ENCODE peak calls at places on chromosomes 12 and 14, in nine cellular contexts. V is progenitor cell of endocrine pancreas; E is HFFc6; B is CD8-positive, alpha-beta T cell; Z is bronchial epithelial cell; L is SK-N-SH; J is Caco-2; S is GM13977; Q is Peyer's patch. G is an unnamed sample.

GRCh38 chr12:124599074-124599999 is 31.9 kb upstream of the NCOR2 start:
- DNase-seq in V (no peak), E (peak), B (no peak), Z (peak), L (no peak), J (no peak), S (no peak), Q (no peak), G (no peak)

GRCh38 chr14:104196461-104197180 is 58.2 kb downstream of the KIF26A start:
- DNase-seq in V (no peak), E (no peak), B (no peak), Z (no peak), L (no peak), J (no peak), S (no peak), Q (peak), G (no peak)

GRCh38 chr14:96538663-96539317 is 36.6 kb downstream of the PAPOLA start:
- DNase-seq in V (no peak), E (no peak), B (no peak), Z (peak), L (no peak), J (peak), S (no peak), Q (no peak), G (no peak)

GRCh38 chr12:44774815-44775411 is 101.2 kb downstream of the NELL2 start:
- DNase-seq in V (peak), E (no peak), B (peak), Z (peak), L (peak), J (peak), S (peak), Q (peak), G (peak)

GRCh38 chr12:109981311-109981710 is 14.9 kb downstream of the GIT2 start:
- DNase-seq in V (no peak), E (no peak), B (no peak), Z (no peak), L (no peak), J (no peak), S (no peak), Q (no peak), G (no peak)

GRCh38 chr12:65948320-65949008 is 124.2 kb downstream of the HMGA2 start:
- DNase-seq in V (no peak), E (peak), B (no peak), Z (peak), L (no peak), J (no peak), S (no peak), Q (no peak), G (peak)

GRCh38 chr14:68691031-68691864 is 101.6 kb downstream of the ZFP36L1 start:
- DNase-seq in V (no peak), E (no peak), B (no peak), Z (no peak), L (peak), J (no peak), S (no peak), Q (peak), G (no peak)

GRCh38 chr12:15700595-15700994 is 88.6 kb downstream of the EPS8 start:
- DNase-seq in V (no peak), E (peak), B (no peak), Z (peak), L (no peak), J (no peak), S (peak), Q (no peak), G (no peak)

GRCh38 chr12:31518680-31519227 is 72.2 kb downstream of the DENND5B start:
- DNase-seq in V (no peak), E (peak), B (no peak), Z (peak), L (peak), J (no peak), S (no peak), Q (no peak), G (no peak)

GRCh38 chr12:80598004-80598606 is 109.3 kb upstream of the MYF6 start:
- DNase-seq in V (no peak), E (peak), B (no peak), Z (peak), L (no peak), J (peak), S (no peak), Q (no peak), G (no peak)

GRCh38 chr12:9163392-9163791 is 44.8 kb downstream of the PZP start:
- DNase-seq in V (no peak), E (no peak), B (no peak), Z (no peak), L (no peak), J (no peak), S (no peak), Q (no peak), G (no peak)

DNA sequence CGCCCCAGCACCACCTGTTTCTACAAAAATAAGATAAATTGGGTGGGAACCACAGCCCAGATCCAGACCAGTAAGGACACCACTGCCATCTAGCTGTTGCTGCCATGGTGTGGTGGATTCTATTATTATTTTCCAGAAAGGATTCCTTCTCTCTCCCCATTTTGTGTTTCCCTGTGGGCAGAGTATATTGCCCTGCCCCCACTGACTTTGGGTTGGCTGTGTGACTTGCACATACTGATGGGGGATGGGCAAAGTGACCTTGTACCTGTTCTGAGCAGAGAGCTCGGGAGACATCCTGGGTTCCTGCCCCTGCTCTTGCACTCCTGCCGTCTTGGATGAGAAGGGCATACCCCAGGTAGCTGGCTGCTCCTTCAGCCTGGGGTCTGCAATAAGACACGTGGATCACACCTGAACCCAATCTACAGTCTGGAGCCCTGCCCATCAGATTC is 24.3 kb downstream of the MOAP1 start:
- DNase-seq in V (no peak), E (peak), B (no peak), Z (no peak), L (peak), J (peak), S (no peak), Q (no peak), G (no peak)
- TF ChIP-seq CTCF in V (peak), E (peak), B (no peak), Z (peak), L (peak), J (peak), S (peak), Q (no peak), G (no peak)

GRCh38 chr12:105280966-105281693 is 45.2 kb upstream of the APPL2 start:
- DNase-seq in V (no peak), E (no peak), B (no peak), Z (peak), L (no peak), J (no peak), S (no peak), Q (no peak), G (no peak)

GRCh38 chr12:105281694-105282049 is 45.7 kb upstream of the APPL2 start:
- DNase-seq in V (no peak), E (no peak), B (no peak), Z (no peak), L (no peak), J (peak), S (no peak), Q (no peak), G (no peak)

GRCh38 chr12:105278043-105278697 is 42.2 kb upstream of the APPL2 start:
- DNase-seq in V (no peak), E (peak), B (no peak), Z (no peak), L (peak), J (peak), S (no peak), Q (no peak), G (no peak)

GRCh38 chr12:105275997-105276760 is 40.2 kb upstream of the APPL2 start:
- DNase-seq in V (no peak), E (no peak), B (no peak), Z (peak), L (no peak), J (no peak), S (no peak), Q (no peak), G (no peak)

GRCh38 chr12:105279460-105280056 is 43.6 kb upstream of the APPL2 start:
- DNase-seq in V (no peak), E (peak), B (no peak), Z (peak), L (peak), J (no peak), S (peak), Q (no peak), G (no peak)
- TF ChIP-seq CTCF in V (peak), E (peak), B (peak), Z (peak), L (peak), J (peak), S (peak), Q (peak), G (peak)

GRCh38 chr14:31969841-31970240 is 107.3 kb upstream of the ARHGAP5 start:
- DNase-seq in V (no peak), E (no peak), B (no peak), Z (no peak), L (no peak), J (no peak), S (no peak), Q (no peak), G (no peak)

GRCh38 chr14:31968107-31968810 is 108.8 kb upstream of the ARHGAP5 start:
- DNase-seq in V (no peak), E (peak), B (no peak), Z (no peak), L (no peak), J (no peak), S (no peak), Q (no peak), G (no peak)

GRCh38 chr14:31967669-31967975 is 109.5 kb upstream of the ARHGAP5 start:
- DNase-seq in V (no peak), E (no peak), B (no peak), Z (no peak), L (no peak), J (no peak), S (no peak), Q (no peak), G (no peak)

GRCh38 chr14:31969371-31969770 is 107.7 kb upstream of the ARHGAP5 start:
- DNase-seq in V (no peak), E (no peak), B (no peak), Z (no peak), L (no peak), J (no peak), S (no peak), Q (no peak), G (no peak)

DNA sequence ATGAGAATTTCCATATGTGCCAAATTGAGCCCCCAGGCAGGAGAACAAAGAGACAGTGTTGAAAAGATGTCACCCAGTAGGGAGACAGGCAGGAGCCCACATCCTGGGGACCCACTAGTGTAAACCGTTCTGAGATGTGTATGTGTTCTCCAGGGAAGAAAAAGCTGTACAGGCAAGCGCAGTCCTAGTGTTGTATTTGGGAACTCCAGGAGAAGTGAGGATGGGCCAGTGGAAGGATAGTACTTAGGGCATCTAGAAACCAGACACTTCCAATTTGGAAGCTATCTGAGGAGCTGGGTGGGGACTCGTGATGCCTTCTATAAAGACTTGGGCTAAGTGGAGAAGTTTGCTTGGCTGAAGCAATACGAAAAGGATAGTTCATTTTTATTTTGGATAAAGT is 108.2 kb upstream of the ARHGAP5 start:
- DNase-seq in V (no peak), E (no peak), B (no peak), Z (no peak), L (no peak), J (no peak), S (no peak), Q (no peak), G (no peak)
- TF ChIP-seq CTCF in V (no peak), E (no peak), B (no peak), Z (no peak), L (no peak), J (no peak), S (no peak), Q (no peak), G (no peak)

GRCh38 chr14:39176263-39177167 is 1.5 kb downstream of the PNN start:
- DNase-seq in V (no peak), E (no peak), B (no peak), Z (no peak), L (no peak), J (no peak), S (no peak), Q (no peak), G (no peak)

GRCh38 chr14:39173198-39173597 is 1.9 kb upstream of the PNN start:
- DNase-seq in V (no peak), E (no peak), B (no peak), Z (no peak), L (no peak), J (no peak), S (no peak), Q (no peak), G (no peak)

GRCh38 chr14:39177168-39177545 is 2.1 kb downstream of the PNN start:
- DNase-seq in V (no peak), E (no peak), B (no peak), Z (no peak), L (no peak), J (no peak), S (no peak), Q (no peak), G (no peak)

GRCh38 chr14:39175445-39176262 is 600 bp downstream of the PNN start:
- DNase-seq in V (peak), E (no peak), B (no peak), Z (peak), L (peak), J (peak), S (no peak), Q (peak), G (peak)

DNA sequence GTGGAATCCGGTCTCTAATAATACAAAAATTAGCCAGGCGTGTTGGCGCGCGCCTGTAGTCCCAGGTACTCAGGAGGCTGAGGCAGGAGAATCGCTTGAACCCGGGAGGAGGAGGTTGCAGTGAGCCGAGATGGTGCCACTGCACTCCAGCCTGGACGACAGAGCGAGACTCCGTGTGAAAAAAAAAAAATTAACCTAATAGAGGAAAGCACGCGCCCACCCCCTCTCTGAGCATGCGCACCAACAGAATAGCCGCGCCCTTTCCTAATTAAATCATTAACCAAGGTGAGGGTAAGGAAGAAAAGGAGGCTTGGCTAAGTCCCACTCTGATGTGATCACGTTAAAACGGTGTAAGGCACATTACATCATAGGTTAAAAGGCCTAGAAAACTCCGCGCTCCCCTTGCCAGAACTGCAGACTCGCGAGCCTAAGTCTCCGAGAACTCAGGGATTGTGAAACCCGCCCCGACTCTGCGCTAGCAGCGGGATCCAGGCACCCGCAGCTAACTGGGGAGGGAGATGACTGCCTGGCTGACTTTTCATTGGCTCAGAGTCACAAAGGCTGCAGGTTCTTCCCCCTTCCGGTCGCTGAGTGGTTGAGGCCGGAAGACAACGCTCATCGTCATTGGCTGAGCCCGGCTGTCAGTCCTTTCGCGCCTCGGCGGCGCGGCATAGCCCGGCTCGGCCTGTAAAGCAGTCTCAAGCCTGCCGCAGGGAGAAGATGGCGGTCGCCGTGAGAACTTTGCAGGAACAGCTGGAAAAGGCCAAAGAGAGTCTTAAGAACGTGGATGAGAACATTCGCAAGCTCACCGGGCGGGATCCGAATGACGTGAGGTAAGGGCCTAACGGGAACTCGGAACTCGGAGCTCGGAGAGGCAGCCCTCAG is at the start of gene PNN:
- DNase-seq in V (peak), E (peak), B (peak), Z (peak), L (peak), J (peak), S (peak), Q (peak), G (peak)
- TF ChIP-seq CTCF in V (no peak), E (no peak), B (no peak), Z (no peak), L (no peak), J (no peak), S (no peak), Q (no peak), G (no peak)

GRCh38 chr14:92783813-92784431 is 10.2 kb upstream of the GOLGA5 start:
- DNase-seq in V (no peak), E (peak), B (no peak), Z (peak), L (peak), J (peak), S (peak), Q (no peak), G (no peak)

GRCh38 chr14:92786427-92786756 is 7.7 kb upstream of the GOLGA5 start:
- DNase-seq in V (no peak), E (no peak), B (no peak), Z (no peak), L (no peak), J (no peak), S (no peak), Q (no peak), G (no peak)

GRCh38 chr14:92787554-92787953 is 6.6 kb upstream of the GOLGA5 start:
- DNase-seq in V (no peak), E (no peak), B (no peak), Z (no peak), L (no peak), J (no peak), S (no peak), Q (no peak), G (no peak)

GRCh38 chr14:92789457-92790089 is 4.5 kb upstream of the GOLGA5 start:
- DNase-seq in V (no peak), E (no peak), B (no peak), Z (peak), L (no peak), J (no peak), S (no peak), Q (no peak), G (no peak)

DNA sequence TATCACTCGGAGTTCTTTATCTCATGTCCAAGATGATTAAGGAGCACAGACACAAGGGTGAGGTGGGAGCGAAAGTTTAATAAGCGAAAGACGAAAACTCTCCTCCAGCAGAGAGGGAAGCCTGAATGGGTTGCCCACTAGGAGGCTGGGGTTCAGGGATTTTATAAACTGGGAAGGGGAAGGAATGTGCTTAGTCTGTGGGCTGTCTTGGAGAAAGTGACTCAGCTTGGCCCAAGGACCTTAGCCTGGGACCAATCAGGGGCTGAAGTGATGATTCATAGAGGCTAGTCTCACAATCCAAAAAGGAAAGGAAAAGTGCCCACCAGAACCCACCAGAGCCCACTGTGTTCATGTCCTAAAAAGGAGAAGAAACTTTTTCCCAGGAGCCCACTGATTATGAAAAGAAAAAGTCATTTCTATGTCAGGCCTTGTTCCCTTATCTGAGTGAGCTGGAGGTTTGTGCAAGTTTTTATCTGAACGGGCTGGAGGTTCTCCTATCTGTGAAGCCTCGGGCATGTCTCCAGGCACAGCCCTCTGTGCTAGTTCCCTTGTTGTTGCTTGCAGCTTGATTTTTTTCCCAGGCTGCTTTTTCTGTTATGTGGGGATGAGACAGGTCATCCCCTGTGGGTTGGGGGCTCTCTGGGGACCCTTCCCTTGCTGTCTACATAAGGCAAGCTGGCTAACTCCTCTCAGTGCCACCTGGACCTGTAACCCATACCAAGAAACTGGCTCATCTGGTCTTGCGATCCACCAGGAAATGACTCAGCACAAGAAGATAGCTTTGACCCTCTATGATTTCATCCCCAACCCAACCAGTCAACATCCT is 8.3 kb upstream of the GOLGA5 start:
- DNase-seq in V (no peak), E (peak), B (no peak), Z (peak), L (no peak), J (no peak), S (no peak), Q (no peak), G (no peak)
- TF ChIP-seq CTCF in V (no peak), E (peak), B (no peak), Z (no peak), L (peak), J (no peak), S (no peak), Q (no peak), G (no peak)

DNA sequence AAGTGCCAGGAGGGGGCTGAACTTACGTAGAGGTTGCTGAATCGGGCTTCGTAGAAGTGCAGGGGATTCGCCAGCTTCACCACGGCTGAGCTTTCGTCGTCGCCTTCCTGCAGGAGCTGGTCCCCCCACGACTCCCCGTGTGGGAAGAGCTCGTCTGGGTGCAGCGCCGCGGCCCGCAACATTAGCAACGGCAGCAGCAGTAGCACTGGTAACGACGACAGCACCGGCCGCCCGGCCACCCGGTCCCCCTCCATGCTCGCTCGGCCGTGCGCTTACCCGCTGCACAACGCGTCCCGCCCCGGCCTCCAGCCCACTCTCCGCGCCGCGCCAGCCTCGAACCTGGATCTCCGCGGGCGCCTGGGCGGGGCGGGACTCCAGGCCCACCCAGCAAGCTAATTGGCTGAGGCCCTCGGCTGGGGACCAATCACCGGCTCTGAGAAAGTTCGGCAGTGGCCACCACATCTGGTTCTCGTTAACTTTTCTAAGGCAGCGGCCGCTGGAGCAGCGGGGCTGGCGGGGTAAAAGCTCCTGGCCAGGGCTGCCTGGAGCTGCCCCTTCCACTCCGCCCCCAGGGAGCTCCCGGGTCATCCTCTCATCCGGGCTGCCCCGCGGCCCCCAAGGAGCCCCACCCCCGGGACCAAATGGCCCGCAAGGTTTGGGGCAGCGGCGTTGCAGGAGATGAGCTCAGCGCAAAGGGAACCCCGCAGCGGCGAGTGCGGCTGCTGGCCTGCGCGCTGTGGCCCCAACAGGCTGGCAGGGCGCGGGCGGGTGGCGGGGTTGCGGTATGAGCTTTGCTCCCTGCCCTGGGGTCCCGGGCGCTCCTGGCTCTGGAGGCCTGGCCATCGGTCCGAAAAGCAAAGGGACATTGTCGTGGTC is at the start of gene NID2:
- DNase-seq in V (peak), E (peak), B (peak), Z (peak), L (peak), J (peak), S (peak), Q (peak), G (peak)
- TF ChIP-seq CTCF in V (no peak), E (no peak), B (no peak), Z (peak), L (peak), J (no peak), S (no peak), Q (no peak), G (no peak)

GRCh38 chr14:100466111-100466856 is 120.9 kb downstream of the BEGAIN start:
- DNase-seq in V (no peak), E (no peak), B (no peak), Z (no peak), L (no peak), J (no peak), S (no peak), Q (no peak), G (no peak)
- TF ChIP-seq CTCF in V (no peak), E (peak), B (no peak), Z (no peak), L (no peak), J (no peak), S (no peak), Q (no peak), G (no peak)

G was measured in mesothelial cell of epicardium.